ENCODE peak calls at places on chromosomes 5 and 9, in nine cellular contexts. X is CD4-positive, CD25-positive, alpha-beta regulatory T cell; W is psoas muscle; V is GM23248; B is tibial nerve; L is astrocyte; D is spleen; G is left ventricle myocardium inferior; F is ovary. R is an unnamed sample. For H3K4me1, the result is how much of the 10 kb centered on the place peaks cover.

GRCh38 chr5:177300236-177300880 is 3.2 kb downstream of the RAB24 start:
- DNase-seq in X (peak), W (no peak), V (peak), B (no peak), L (peak), D (peak), G (peak), F (peak), R (no peak)

GRCh38 chr5:172149073-172149472 is 39.0 kb downstream of the STK10 start:
- DNase-seq in X (no peak), W (no peak), V (peak), B (no peak), L (peak), D (peak), G (no peak), F (no peak), R (no peak)

GRCh38 chr5:68251804-68252648 is 36.5 kb downstream of the PIK3R1 start:
- DNase-seq in X (no peak), W (peak), V (peak), B (no peak), L (peak), D (no peak), G (peak), F (peak), R (no peak)

GRCh38 chr5:10863763-10864383 is 102.8 kb upstream of the DAP start:
- DNase-seq in X (peak), W (peak), V (peak), B (no peak), L (peak), D (no peak), G (no peak), F (no peak), R (peak)

GRCh38 chr9:38700695-38701094 is 19.2 kb downstream of the FAM240B start:
- DNase-seq in X (no peak), W (no peak), V (no peak), B (no peak), L (peak), D (no peak), G (no peak), F (no peak), R (no peak)

GRCh38 chr9:17349816-17350215 is 215.0 kb downstream of the CNTLN start:
- DNase-seq in X (no peak), W (no peak), V (peak), B (no peak), L (peak), D (no peak), G (no peak), F (no peak), R (no peak)

GRCh38 chr9:89850633-89851325 is 246.0 kb downstream of the GADD45G start:
- DNase-seq in X (no peak), W (peak), V (peak), B (no peak), L (peak), D (peak), G (no peak), F (no peak), R (no peak)

GRCh38 chr9:135606885-135607259 is 32.5 kb downstream of the GLT6D1 start:
- DNase-seq in X (no peak), W (no peak), V (no peak), B (no peak), L (no peak), D (peak), G (no peak), F (no peak), R (no peak)

GRCh38 chr9:79984429-79985067 is 412.8 kb downstream of the TLE4 start:
- DNase-seq in X (no peak), W (no peak), V (no peak), B (no peak), L (no peak), D (no peak), G (no peak), F (no peak), R (no peak)

GRCh38 chr5:134466241-134467069 is 54.8 kb upstream of the CDKN2AIPNL start:
- DNase-seq in X (peak), W (peak), V (peak), B (peak), L (peak), D (peak), G (peak), F (peak), R (peak)

GRCh38 chr5:138951091-138951985 is 76.2 kb upstream of the LRRTM2 start:
- DNase-seq in X (no peak), W (no peak), V (no peak), B (no peak), L (no peak), D (peak), G (no peak), F (no peak), R (no peak)

GRCh38 chr5:79396265-79396664 is 117.7 kb downstream of the HOMER1 start:
- DNase-seq in X (no peak), W (no peak), V (peak), B (no peak), L (peak), D (no peak), G (no peak), F (no peak), R (no peak)

GRCh38 chr9:133269537-133270357 is 5.3 kb downstream of the ABO start:
- DNase-seq in X (no peak), W (no peak), V (no peak), B (no peak), L (no peak), D (no peak), G (no peak), F (no peak), R (no peak)

GRCh38 chr9:109110326-109111014 is 9.3 kb downstream of the TMEM245 start:
- DNase-seq in X (peak), W (no peak), V (peak), B (no peak), L (peak), D (no peak), G (no peak), F (no peak), R (no peak)

GRCh38 chr9:109968702-109969450 is 188.9 kb downstream of the PALM2AKAP2 start:
- DNase-seq in X (no peak), W (no peak), V (peak), B (no peak), L (no peak), D (no peak), G (no peak), F (no peak), R (no peak)

GRCh38 chr9:70410368-70410767 is 4.1 kb downstream of the KLF9 start:
- DNase-seq in X (no peak), W (no peak), V (peak), B (no peak), L (peak), D (no peak), G (no peak), F (no peak), R (no peak)

GRCh38 chr9:124450241-124450924 is at the start of gene ADGRD2:
- DNase-seq in X (no peak), W (no peak), V (peak), B (no peak), L (peak), D (peak), G (no peak), F (peak), R (peak)

GRCh38 chr9:86282979-86283535 is 719 bp upstream of the ISCA1 start:
- DNase-seq in X (no peak), W (no peak), V (peak), B (no peak), L (peak), D (peak), G (no peak), F (peak), R (no peak)

GRCh38 chr9:137049544-137050449 is 3.8 kb upstream of the NPDC1 start:
- DNase-seq in X (peak), W (no peak), V (peak), B (no peak), L (no peak), D (no peak), G (no peak), F (no peak), R (no peak)

GRCh38 chr5:52709171-52709925 is 78.4 kb upstream of the ITGA1 start:
- DNase-seq in X (no peak), W (no peak), V (peak), B (no peak), L (peak), D (no peak), G (no peak), F (peak), R (no peak)

GRCh38 chr5:124887223-124887622 is 140.8 kb upstream of the ZNF608 start:
- DNase-seq in X (no peak), W (no peak), V (no peak), B (no peak), L (no peak), D (no peak), G (no peak), F (no peak), R (no peak)

GRCh38 chr9:93288341-93288740 is 104.4 kb downstream of the WNK2 start:
- DNase-seq in X (no peak), W (no peak), V (no peak), B (no peak), L (no peak), D (peak), G (no peak), F (peak), R (no peak)

GRCh38 chr5:30690931-30691330 is 502.6 kb upstream of the CDH6 start:
- DNase-seq in X (no peak), W (no peak), V (no peak), B (no peak), L (no peak), D (no peak), G (no peak), F (no peak), R (no peak)

GRCh38 chr9:137145731-137146526 is 7.0 kb downstream of the GRIN1 start:
- DNase-seq in X (no peak), W (no peak), V (no peak), B (no peak), L (no peak), D (no peak), G (no peak), F (no peak), R (no peak)

GRCh38 chr5:132293992-132294727 is at the start of gene SLC22A4:
- DNase-seq in X (peak), W (peak), V (peak), B (peak), L (peak), D (peak), G (peak), F (peak), R (no peak)

GRCh38 chr9:97307500-97308163 is at the start of gene CCDC180:
- DNase-seq in X (no peak), W (peak), V (peak), B (peak), L (no peak), D (peak), G (no peak), F (peak), R (no peak)

GRCh38 chr5:160092960-160093701 is 26.1 kb downstream of the PWWP2A start:
- DNase-seq in X (no peak), W (no peak), V (no peak), B (no peak), L (no peak), D (no peak), G (no peak), F (no peak), R (no peak)

GRCh38 chr9:1604942-1605560 is 410.1 kb upstream of the SMARCA2 start:
- DNase-seq in X (no peak), W (no peak), V (peak), B (no peak), L (no peak), D (no peak), G (no peak), F (no peak), R (peak)

GRCh38 chr5:97037819-97038218 is 101.9 kb downstream of the LNPEP start:
- DNase-seq in X (no peak), W (no peak), V (no peak), B (no peak), L (no peak), D (no peak), G (no peak), F (no peak), R (no peak)

GRCh38 chr5:97042981-97043380 is 99.4 kb downstream of the LIX1 start:
- DNase-seq in X (no peak), W (no peak), V (no peak), B (no peak), L (no peak), D (no peak), G (no peak), F (no peak), R (no peak)

GRCh38 chr5:97043511-97043910 is 98.9 kb downstream of the LIX1 start:
- DNase-seq in X (no peak), W (no peak), V (no peak), B (no peak), L (no peak), D (no peak), G (no peak), F (no peak), R (no peak)

GRCh38 chr5:97044057-97044456 is 98.4 kb downstream of the LIX1 start:
- DNase-seq in X (no peak), W (no peak), V (peak), B (no peak), L (no peak), D (no peak), G (peak), F (no peak), R (peak)

GRCh38 chr5:97041239-97041638 is 101.2 kb downstream of the LIX1 start:
- DNase-seq in X (no peak), W (no peak), V (no peak), B (no peak), L (no peak), D (no peak), G (no peak), F (no peak), R (no peak)
- H3K4me3 ChIP-seq in X (no peak), W (no peak), V (no peak), B (no peak), L (no peak), D (no peak), G (no peak), F (no peak), R (no peak)

GRCh38 chr9:91078041-91078441 is 276.4 kb downstream of the SYK start:
- DNase-seq in X (no peak), W (no peak), V (no peak), B (no peak), L (peak), D (no peak), G (no peak), F (no peak), R (no peak)

GRCh38 chr9:91074866-91075265 is 273.2 kb downstream of the SYK start:
- DNase-seq in X (no peak), W (no peak), V (no peak), B (no peak), L (no peak), D (no peak), G (no peak), F (no peak), R (no peak)

GRCh38 chr9:91073811-91074771 is 272.5 kb downstream of the SYK start:
- DNase-seq in X (no peak), W (no peak), V (no peak), B (no peak), L (no peak), D (no peak), G (no peak), F (no peak), R (no peak)

GRCh38 chr9:91075279-91075678 is 273.7 kb downstream of the SYK start:
- DNase-seq in X (no peak), W (no peak), V (no peak), B (no peak), L (no peak), D (no peak), G (no peak), F (no peak), R (no peak)

GRCh38 chr9:91077624-91078023 is 276.0 kb downstream of the SYK start:
- DNase-seq in X (no peak), W (no peak), V (no peak), B (no peak), L (no peak), D (no peak), G (no peak), F (no peak), R (no peak)
- H3K27ac ChIP-seq in X (no peak), W (no peak), V (no peak), B (peak), L (no peak), D (no peak), G (no peak), F (no peak), R (no peak)

GRCh38 chr5:91281409-91281808 is 101.7 kb downstream of the ARRDC3 start:
- DNase-seq in X (no peak), W (no peak), V (peak), B (no peak), L (peak), D (no peak), G (no peak), F (no peak), R (no peak)

GRCh38 chr5:91283326-91283725 is 99.8 kb downstream of the ARRDC3 start:
- DNase-seq in X (no peak), W (no peak), V (no peak), B (no peak), L (no peak), D (no peak), G (no peak), F (no peak), R (no peak)

GRCh38 chr5:91283899-91284298 is 99.2 kb downstream of the ARRDC3 start:
- DNase-seq in X (no peak), W (no peak), V (peak), B (no peak), L (peak), D (no peak), G (no peak), F (no peak), R (no peak)

GRCh38 chr5:91280942-91281269 is 102.2 kb downstream of the ARRDC3 start:
- DNase-seq in X (no peak), W (no peak), V (no peak), B (no peak), L (no peak), D (no peak), G (no peak), F (no peak), R (no peak)

GRCh38 chr5:91282210-91282609 is 100.9 kb downstream of the ARRDC3 start:
- DNase-seq in X (no peak), W (no peak), V (no peak), B (no peak), L (no peak), D (no peak), G (no peak), F (no peak), R (no peak)
- H3K4me1 ChIP-seq in X (under half), W (under half), V (under half), B (under half), L (under half), D (under half), G (under half), F (under half), R (under half)

DNA sequence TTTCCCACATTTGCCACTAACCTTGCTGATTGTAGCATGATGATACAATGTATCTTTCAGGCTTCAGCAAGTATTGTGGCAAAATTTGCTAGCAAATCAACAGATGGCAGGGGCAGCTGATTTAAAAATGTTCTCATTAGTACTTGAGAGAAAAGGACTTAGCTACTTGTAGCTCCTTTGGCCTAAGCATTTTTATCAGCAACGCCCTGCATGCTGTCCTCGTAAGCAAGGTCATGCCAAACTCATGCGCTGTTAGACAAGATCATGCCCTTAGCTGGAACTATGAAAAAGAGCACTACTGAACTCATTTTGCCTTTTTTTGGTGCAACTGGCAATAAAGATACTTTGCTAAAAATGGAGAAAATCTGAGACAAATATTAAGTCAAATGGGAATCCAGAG is 197.1 kb downstream of the ICE1 start:
- DNase-seq in X (no peak), W (no peak), V (no peak), B (no peak), L (no peak), D (no peak), G (no peak), F (no peak), R (no peak)
- H3K4me3 ChIP-seq in X (no peak), W (no peak), V (no peak), B (no peak), L (no peak), D (no peak), G (no peak), F (no peak), R (no peak)

GRCh38 chr9:14313378-14313940 is 482 bp downstream of the NFIB start:
- DNase-seq in X (no peak), W (no peak), V (peak), B (no peak), L (no peak), D (no peak), G (no peak), F (no peak), R (no peak)
- H3K27ac ChIP-seq in X (no peak), W (peak), V (no peak), B (peak), L (peak), D (peak), G (peak), F (peak), R (no peak)

GRCh38 chr9:91937727-91938126 is 12.3 kb downstream of the ROR2 start:
- DNase-seq in X (no peak), W (no peak), V (no peak), B (no peak), L (no peak), D (no peak), G (no peak), F (no peak), R (no peak)
- H3K4me1 ChIP-seq in X (under half), W (under half), V (under half), B (under half), L (under half), D (under half), G (under half), F (under half), R (under half)

GRCh38 chr5:15995206-15996052 is 184.2 kb downstream of the MARCHF11 start:
- DNase-seq in X (no peak), W (no peak), V (peak), B (no peak), L (peak), D (no peak), G (no peak), F (no peak), R (no peak)

GRCh38 chr5:15993934-15994333 is 185.7 kb downstream of the MARCHF11 start:
- DNase-seq in X (no peak), W (no peak), V (peak), B (no peak), L (no peak), D (no peak), G (no peak), F (no peak), R (no peak)

GRCh38 chr5:15991586-15991985 is 188.0 kb downstream of the MARCHF11 start:
- DNase-seq in X (no peak), W (no peak), V (no peak), B (no peak), L (no peak), D (no peak), G (no peak), F (no peak), R (no peak)

GRCh38 chr5:15993334-15993733 is 186.3 kb downstream of the MARCHF11 start:
- DNase-seq in X (no peak), W (no peak), V (peak), B (no peak), L (peak), D (no peak), G (no peak), F (no peak), R (no peak)

DNA sequence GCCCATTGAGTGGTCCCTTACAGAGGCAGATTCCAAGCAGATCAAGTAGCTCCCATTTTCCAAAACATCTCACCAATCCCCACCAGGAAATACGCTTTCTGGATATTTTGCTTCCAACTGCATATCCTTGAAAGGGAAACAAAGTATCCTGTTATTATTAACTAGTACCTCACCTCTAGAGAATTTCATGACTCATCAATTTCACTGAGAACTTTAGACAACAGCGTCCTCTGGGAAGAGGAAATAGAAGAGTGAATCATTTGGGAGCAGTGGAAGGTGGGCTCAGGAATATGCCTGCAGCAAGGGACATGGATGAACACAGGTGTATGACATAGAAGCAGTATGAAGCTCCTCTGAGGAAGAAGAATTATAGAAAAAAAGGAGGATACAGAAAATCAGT is 186.7 kb downstream of the MARCHF11 start:
- DNase-seq in X (no peak), W (no peak), V (peak), B (no peak), L (peak), D (no peak), G (no peak), F (no peak), R (no peak)
- H3K4me3 ChIP-seq in X (no peak), W (no peak), V (no peak), B (no peak), L (no peak), D (no peak), G (no peak), F (no peak), R (no peak)

GRCh38 chr5:25453500-25453899 is 808.7 kb upstream of the CDH10 start:
- DNase-seq in X (no peak), W (no peak), V (no peak), B (no peak), L (no peak), D (no peak), G (no peak), F (no peak), R (no peak)

GRCh38 chr5:25448190-25448621 is 803.4 kb upstream of the CDH10 start:
- DNase-seq in X (no peak), W (no peak), V (no peak), B (no peak), L (no peak), D (no peak), G (no peak), F (no peak), R (peak)

GRCh38 chr5:25444697-25445096 is 799.9 kb upstream of the CDH10 start:
- DNase-seq in X (no peak), W (no peak), V (no peak), B (no peak), L (no peak), D (no peak), G (no peak), F (no peak), R (no peak)

DNA sequence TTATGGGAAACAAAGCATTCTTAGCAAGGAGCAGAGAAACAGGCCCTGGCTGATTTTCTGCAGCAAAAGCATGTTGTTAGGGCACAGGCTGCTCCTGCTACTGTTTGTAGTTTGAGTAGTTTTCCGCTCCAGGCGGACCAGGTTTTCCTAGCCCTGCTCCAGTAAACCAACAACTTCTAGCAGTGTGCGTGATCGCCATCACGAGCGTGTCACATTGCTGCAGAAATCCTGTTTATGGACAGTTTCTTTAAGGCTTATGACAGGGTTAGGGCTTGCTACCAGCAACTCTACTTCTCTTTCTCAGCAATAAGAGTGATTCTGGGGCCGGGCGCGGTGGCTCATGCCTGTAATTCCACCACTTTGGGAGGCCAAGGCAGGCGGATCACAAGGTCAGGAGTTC is 803.9 kb upstream of the CDH10 start:
- DNase-seq in X (no peak), W (no peak), V (no peak), B (no peak), L (no peak), D (no peak), G (no peak), F (no peak), R (no peak)
- H3K27ac ChIP-seq in X (no peak), W (no peak), V (no peak), B (no peak), L (no peak), D (no peak), G (no peak), F (no peak), R (peak)

R was measured in iPS DF 6.9.